ENCODE peak calls at places on chromosome 5, in six cellular contexts. K is GM12891, E is NB4, Y is stomach, T is heart left ventricle, Q is erythroblast. R is an unnamed sample.

GRCh38 chr5:1152156-1152555 is 40.3 kb upstream of the SLC12A7 start:
- DNase-seq in K (no peak), E (peak), Y (no peak), T (no peak), Q (no peak), R (peak)

GRCh38 chr5:141848771-141849370 is 29.3 kb downstream of the PCDH1 start:
- DNase-seq in K (no peak), E (no peak), Y (peak), T (peak), Q (no peak), R (peak)

GRCh38 chr5:123359866-123360569 is 63.2 kb downstream of the CEP120 start:
- DNase-seq in K (no peak), E (no peak), Y (no peak), T (peak), Q (no peak), R (no peak)

GRCh38 chr5:27315541-27316282 is 277.3 kb upstream of the CDH9 start:
- DNase-seq in K (no peak), E (no peak), Y (no peak), T (no peak), Q (no peak), R (peak)

GRCh38 chr5:6220346-6221088 is 157.8 kb downstream of the MED10 start:
- DNase-seq in K (no peak), E (no peak), Y (no peak), T (no peak), Q (no peak), R (no peak)

GRCh38 chr5:97534166-97534565 is 351.1 kb upstream of the RIOK2 start:
- DNase-seq in K (no peak), E (peak), Y (peak), T (no peak), Q (peak), R (peak)

GRCh38 chr5:123813937-123814624 is 302.1 kb downstream of the CSNK1G3 start:
- DNase-seq in K (no peak), E (peak), Y (no peak), T (no peak), Q (no peak), R (no peak)

GRCh38 chr5:1329111-1329579 is 15.8 kb downstream of the CLPTM1L start:
- DNase-seq in K (no peak), E (no peak), Y (no peak), T (no peak), Q (no peak), R (no peak)

GRCh38 chr5:157217289-157218024 is 36.8 kb downstream of the ITK start:
- DNase-seq in K (no peak), E (no peak), Y (no peak), T (no peak), Q (no peak), R (no peak)

GRCh38 chr5:74085782-74086181 is 459.8 kb downstream of the ARHGEF28 start:
- DNase-seq in K (no peak), E (no peak), Y (no peak), T (no peak), Q (no peak), R (no peak)

GRCh38 chr5:68898961-68899471 is 194.8 kb upstream of the SLC30A5 start:
- DNase-seq in K (no peak), E (no peak), Y (no peak), T (no peak), Q (no peak), R (no peak)

GRCh38 chr5:145996135-145996534 is 59.8 kb downstream of the SH3RF2 start:
- DNase-seq in K (no peak), E (peak), Y (no peak), T (no peak), Q (no peak), R (no peak)

GRCh38 chr5:146205499-146206202 is 2.2 kb downstream of the RBM27 start:
- DNase-seq in K (no peak), E (peak), Y (no peak), T (no peak), Q (no peak), R (no peak)

GRCh38 chr5:92694067-92694466 is 887.0 kb downstream of the NR2F1-AS1 start:
- DNase-seq in K (no peak), E (no peak), Y (no peak), T (no peak), Q (no peak), R (no peak)

GRCh38 chr5:138504799-138505198 is 38.2 kb downstream of the ETF1 start:
- DNase-seq in K (no peak), E (no peak), Y (peak), T (peak), Q (no peak), R (no peak)

GRCh38 chr5:135221696-135222095 is 177.3 kb downstream of the MACROH2A1 start:
- DNase-seq in K (no peak), E (no peak), Y (peak), T (no peak), Q (no peak), R (no peak)

GRCh38 chr5:39073759-39074008 is 515 bp downstream of the RICTOR start:
- DNase-seq in K (peak), E (no peak), Y (no peak), T (no peak), Q (no peak), R (peak)

GRCh38 chr5:149979898-149980297 is 19.3 kb downstream of the SLC26A2 start:
- DNase-seq in K (no peak), E (no peak), Y (no peak), T (no peak), Q (no peak), R (no peak)

GRCh38 chr5:137143244-137143605 is 355.9 kb downstream of the SPOCK1 start:
- DNase-seq in K (no peak), E (no peak), Y (no peak), T (no peak), Q (no peak), R (no peak)

GRCh38 chr5:448766-449090 is 5.8 kb downstream of the EXOC3 start:
- DNase-seq in K (no peak), E (no peak), Y (no peak), T (no peak), Q (no peak), R (no peak)

GRCh38 chr5:150498501-150498900 is 9.4 kb upstream of the NDST1 start:
- DNase-seq in K (no peak), E (no peak), Y (no peak), T (no peak), Q (no peak), R (no peak)

GRCh38 chr5:164188733-164189148 is 683.3 kb downstream of the MAT2B start:
- DNase-seq in K (no peak), E (no peak), Y (no peak), T (no peak), Q (no peak), R (no peak)

GRCh38 chr5:16737620-16738364 is 121.0 kb upstream of the RETREG1 start:
- DNase-seq in K (no peak), E (no peak), Y (no peak), T (no peak), Q (no peak), R (no peak)

GRCh38 chr5:69492391-69493234 is at the start of gene OCLN:
- DNase-seq in K (peak), E (peak), Y (peak), T (no peak), Q (peak), R (peak)

GRCh38 chr5:137075163-137075970 is 423.8 kb downstream of the SPOCK1 start:
- DNase-seq in K (peak), E (peak), Y (peak), T (peak), Q (peak), R (peak)

GRCh38 chr5:173901705-173902104 is 13.6 kb downstream of the CPEB4 start:
- DNase-seq in K (no peak), E (no peak), Y (no peak), T (no peak), Q (peak), R (no peak)

GRCh38 chr5:149409268-149409948 is 30.3 kb upstream of the IL17B start:
- DNase-seq in K (no peak), E (peak), Y (no peak), T (no peak), Q (no peak), R (no peak)

GRCh38 chr5:123835421-123835820 is 323.4 kb downstream of the CSNK1G3 start:
- DNase-seq in K (no peak), E (no peak), Y (no peak), T (no peak), Q (no peak), R (no peak)

GRCh38 chr5:111262153-111262552 is 38.0 kb downstream of the CAMK4 start:
- DNase-seq in K (no peak), E (no peak), Y (no peak), T (no peak), Q (no peak), R (no peak)

GRCh38 chr5:54093081-54093492 is 217.3 kb downstream of the ARL15 start:
- DNase-seq in K (no peak), E (no peak), Y (no peak), T (peak), Q (peak), R (no peak)

GRCh38 chr5:123916331-123917121 is 404.5 kb downstream of the CSNK1G3 start:
- DNase-seq in K (no peak), E (no peak), Y (no peak), T (no peak), Q (no peak), R (no peak)

GRCh38 chr5:128539038-128539429 is 989 bp upstream of the FBN2 start:
- DNase-seq in K (no peak), E (peak), Y (no peak), T (peak), Q (no peak), R (no peak)

GRCh38 chr5:120052916-120053828 is 410.9 kb upstream of the PRR16 start:
- DNase-seq in K (no peak), E (no peak), Y (no peak), T (no peak), Q (no peak), R (no peak)

GRCh38 chr5:68037541-68037940 is 178.0 kb upstream of the PIK3R1 start:
- DNase-seq in K (no peak), E (no peak), Y (no peak), T (no peak), Q (no peak), R (no peak)

GRCh38 chr5:57822651-57823050 is 340.0 kb upstream of the ACTBL2 start:
- DNase-seq in K (no peak), E (no peak), Y (no peak), T (no peak), Q (no peak), R (no peak)

GRCh38 chr5:33297760-33298216 is 143.0 kb upstream of the TARS1 start:
- DNase-seq in K (no peak), E (peak), Y (no peak), T (no peak), Q (peak), R (no peak)

GRCh38 chr5:40736103-40736875 is 19.5 kb downstream of the TTC33 start:
- DNase-seq in K (no peak), E (peak), Y (no peak), T (no peak), Q (peak), R (peak)

GRCh38 chr5:84885479-84886258 is 501.0 kb upstream of the EDIL3 start:
- DNase-seq in K (no peak), E (no peak), Y (no peak), T (peak), Q (no peak), R (no peak)

GRCh38 chr5:72441861-72442540 is 65.2 kb downstream of the ZNF366 start:
- DNase-seq in K (no peak), E (no peak), Y (no peak), T (no peak), Q (no peak), R (peak)

GRCh38 chr5:132103969-132104391 is 30.4 kb downstream of the CSF2 start:
- DNase-seq in K (no peak), E (no peak), Y (no peak), T (no peak), Q (no peak), R (no peak)
- TF ChIP-seq POLR2A in K (no peak), E (no peak), Y (no peak), T (no peak), Q (no peak), R (no peak)

GRCh38 chr5:144191998-144192397 is 21.3 kb downstream of the KCTD16 start:
- DNase-seq in K (peak), E (peak), Y (no peak), T (no peak), Q (peak), R (peak)

GRCh38 chr5:144191461-144191860 is 20.8 kb downstream of the KCTD16 start:
- DNase-seq in K (no peak), E (no peak), Y (no peak), T (no peak), Q (no peak), R (no peak)

GRCh38 chr5:144187699-144188294 is 17.1 kb downstream of the KCTD16 start:
- DNase-seq in K (peak), E (peak), Y (peak), T (peak), Q (no peak), R (no peak)

GRCh38 chr5:144194148-144194547 is 23.5 kb downstream of the KCTD16 start:
- DNase-seq in K (no peak), E (peak), Y (no peak), T (no peak), Q (no peak), R (no peak)

GRCh38 chr5:144189800-144190429 is 19.2 kb downstream of the KCTD16 start:
- DNase-seq in K (no peak), E (peak), Y (peak), T (no peak), Q (no peak), R (peak)
- TF ChIP-seq POLR2A in K (no peak), E (no peak), Y (no peak), T (no peak), Q (no peak), R (no peak)

GRCh38 chr5:139885857-139886208 is 90.2 kb downstream of the PSD2 start:
- DNase-seq in K (no peak), E (no peak), Y (no peak), T (no peak), Q (no peak), R (no peak)
- TF ChIP-seq POLR2A in K (no peak), E (no peak), Y (no peak), T (no peak), Q (no peak), R (no peak)

GRCh38 chr5:14351086-14351661 is 208.0 kb downstream of the TRIO start:
- DNase-seq in K (no peak), E (peak), Y (no peak), T (no peak), Q (no peak), R (no peak)
- TF ChIP-seq POLR2A in K (no peak), E (no peak), Y (no peak), T (no peak), Q (no peak), R (no peak)

DNA sequence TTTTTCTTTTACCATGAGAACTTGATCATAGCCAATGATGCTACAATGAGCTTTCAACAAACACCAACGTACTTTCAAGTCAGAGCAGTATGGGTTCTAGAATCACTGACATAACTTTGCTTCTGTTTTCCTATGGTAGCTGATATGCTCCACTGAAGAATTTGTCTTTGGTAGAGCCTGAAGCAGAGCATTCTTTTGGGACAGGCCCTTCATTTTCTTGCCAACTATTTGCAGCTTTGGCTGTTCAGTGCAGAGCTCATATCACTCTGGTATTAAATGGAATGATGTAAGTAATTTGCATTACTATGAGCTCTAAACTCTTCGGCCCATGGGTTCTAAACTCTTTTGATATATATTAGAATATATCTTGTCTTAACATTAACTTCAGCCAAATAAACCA is 51.8 kb upstream of the APC start:
- DNase-seq in K (no peak), E (no peak), Y (no peak), T (no peak), Q (no peak), R (no peak)
- TF ChIP-seq POLR2A in K (no peak), E (no peak), Y (no peak), T (no peak), Q (no peak), R (no peak)

DNA sequence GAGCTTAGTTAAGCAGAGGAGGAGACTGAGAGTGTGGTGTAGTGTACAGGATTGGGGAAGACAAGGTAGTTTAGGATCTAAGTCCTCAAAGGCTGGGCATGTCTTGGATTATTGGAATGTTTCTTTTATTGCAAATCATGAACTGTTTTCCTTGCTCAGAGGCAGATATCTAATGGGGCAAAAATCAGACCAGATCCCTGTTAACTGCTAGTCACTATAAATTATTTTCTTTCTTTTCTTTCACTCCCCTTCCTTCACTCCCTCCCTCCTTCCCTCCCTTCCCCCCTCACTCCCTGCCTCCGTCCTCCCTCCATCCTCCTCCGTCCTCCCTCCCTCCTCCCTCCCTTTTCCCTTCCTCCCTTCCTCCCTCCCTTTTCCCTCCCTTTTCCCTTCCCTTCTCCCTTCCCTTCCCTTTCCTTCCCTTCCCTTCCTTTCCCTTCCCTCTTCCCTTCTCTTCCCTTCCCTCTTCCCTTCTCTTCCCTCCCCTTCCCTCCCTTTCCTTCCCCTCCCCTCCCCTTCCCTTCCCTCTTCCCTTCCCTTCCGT is 117.9 kb downstream of the WDR70 start:
- DNase-seq in K (no peak), E (no peak), Y (no peak), T (no peak), Q (no peak), R (no peak)
- TF ChIP-seq POLR2A in K (no peak), E (no peak), Y (no peak), T (no peak), Q (no peak), R (no peak)

DNA sequence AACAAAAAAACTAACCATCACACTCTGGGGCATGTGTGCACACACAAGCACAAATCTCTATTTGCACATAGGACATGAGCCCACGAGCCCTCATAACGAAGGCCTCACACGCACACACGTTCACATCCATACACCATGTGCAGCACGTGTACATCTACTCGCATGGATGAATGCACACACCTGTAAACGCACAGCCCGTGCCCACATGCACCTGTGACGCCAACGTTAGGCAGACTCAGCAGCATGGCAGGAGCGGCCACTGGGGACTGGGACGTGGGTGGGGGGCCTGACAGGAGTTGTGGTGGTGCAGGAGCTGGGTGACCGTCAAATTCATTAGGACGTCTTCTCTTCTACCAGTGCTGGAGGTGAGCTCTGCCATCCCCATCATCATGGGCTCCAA is 3.2 kb downstream of the SLC34A1 start:
- DNase-seq in K (no peak), E (no peak), Y (no peak), T (no peak), Q (no peak), R (no peak)
- TF ChIP-seq POLR2A in K (no peak), E (no peak), Y (no peak), T (no peak), Q (no peak), R (no peak)

GRCh38 chr5:65035212-65036206 is 266.8 kb downstream of the CWC27 start:
- DNase-seq in K (peak), E (peak), Y (peak), T (peak), Q (peak), R (peak)
- TF ChIP-seq POLR2A in K (peak), E (no peak), Y (no peak), T (peak), Q (peak), R (peak)

GRCh38 chr5:152864993-152865392 is 459.9 kb upstream of the NMUR2 start:
- DNase-seq in K (no peak), E (no peak), Y (no peak), T (no peak), Q (no peak), R (no peak)
- TF ChIP-seq POLR2A in K (no peak), E (no peak), Y (no peak), T (no peak), Q (no peak), R (no peak)

DNA sequence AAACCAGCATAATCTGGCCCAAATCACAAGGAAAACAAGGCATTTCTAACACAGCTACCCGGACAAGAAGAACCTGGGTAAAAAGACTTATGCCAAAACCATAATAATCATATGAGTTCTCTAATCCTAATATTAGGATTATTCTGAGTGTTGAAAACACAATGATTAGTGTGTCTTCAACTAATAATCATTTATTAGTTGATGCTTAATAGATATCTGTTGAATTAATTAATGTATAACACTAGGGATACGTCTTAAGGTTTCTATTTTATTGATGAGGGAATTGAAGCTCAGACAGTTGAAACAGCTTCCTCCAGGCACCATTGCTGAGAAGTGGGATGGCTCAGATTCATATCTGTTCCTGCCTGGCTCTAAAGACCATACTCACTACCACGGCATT is 112.2 kb downstream of the DOCK2 start:
- DNase-seq in K (no peak), E (no peak), Y (no peak), T (no peak), Q (no peak), R (no peak)
- TF ChIP-seq POLR2A in K (no peak), E (no peak), Y (no peak), T (no peak), Q (no peak), R (no peak)